ENCODE peak calls at places on chromosomes 6 and 20, in six cellular contexts. I is HCT116, H is H1, U is HepG2, J is SK-N-SH, E is GM12878. D is an unnamed sample.

GRCh38 chr6:70520575-70520974 is 46.2 kb upstream of the SDHAF4 start:
- DNase-seq in I (no peak), H (no peak), U (peak; percentile 3), J (peak; percentile 9), E (no peak), D (peak; percentile 6)

GRCh38 chr6:102571236-102571908 is 1177.9 kb downstream of the GRIK2 start:
- DNase-seq in I (no peak), H (no peak), U (no peak), J (no peak), E (no peak), D (no peak)

GRCh38 chr6:40962241-40962640 is 76.8 kb downstream of the UNC5CL start:
- DNase-seq in I (peak; percentile 77), H (no peak), U (peak; percentile 52), J (no peak), E (peak; percentile 36), D (no peak)

GRCh38 chr6:53922571-53922981 is 127.8 kb downstream of the LRRC1 start:
- DNase-seq in I (no peak), H (peak; percentile 7), U (peak; percentile 20), J (no peak), E (no peak), D (no peak)

GRCh38 chr20:23356203-23356602 is 5.6 kb downstream of the NXT1 start:
- DNase-seq in I (no peak), H (no peak), U (no peak), J (no peak), E (no peak), D (no peak)

GRCh38 chr6:127178746-127179145 is 60.3 kb downstream of the RSPO3 start:
- DNase-seq in I (no peak), H (no peak), U (no peak), J (no peak), E (no peak), D (no peak)

GRCh38 chr6:5208491-5208890 is 52.3 kb downstream of the LYRM4 start:
- DNase-seq in I (no peak), H (no peak), U (no peak), J (no peak), E (no peak), D (no peak)

GRCh38 chr20:24915892-24916291 is 33.2 kb upstream of the CST7 start:
- DNase-seq in I (no peak), H (no peak), U (no peak), J (no peak), E (no peak), D (no peak)

GRCh38 chr20:47679462-47679861 is 105.8 kb downstream of the SULF2 start:
- DNase-seq in I (no peak), H (no peak), U (no peak), J (no peak), E (no peak), D (no peak)

GRCh38 chr6:107185570-107185969 is 70.3 kb upstream of the BEND3 start:
- DNase-seq in I (no peak), H (no peak), U (peak; percentile 29), J (peak; percentile 41), E (no peak), D (no peak)

GRCh38 chr20:4173142-4173541 is 157.8 kb upstream of the RNF24 start:
- DNase-seq in I (no peak), H (no peak), U (no peak), J (no peak), E (no peak), D (no peak)

GRCh38 chr6:72422126-72422680 is 199.7 kb upstream of the KCNQ5 start:
- DNase-seq in I (no peak), H (no peak), U (no peak), J (no peak), E (no peak), D (no peak)

GRCh38 chr6:4346659-4347333 is 211.4 kb upstream of the ECI2 start:
- DNase-seq in I (no peak), H (no peak), U (no peak), J (no peak), E (no peak), D (no peak)

GRCh38 chr6:161109366-161109765 is 117.8 kb downstream of the MAP3K4 start:
- DNase-seq in I (no peak), H (no peak), U (no peak), J (no peak), E (no peak), D (no peak)

GRCh38 chr6:7747901-7748504 is 22.1 kb downstream of the BMP6 start:
- DNase-seq in I (no peak), H (no peak), U (no peak), J (no peak), E (no peak), D (no peak)

GRCh38 chr20:63007472-63007721 is 633 bp upstream of the BHLHE23 start:
- DNase-seq in I (no peak), H (no peak), U (no peak), J (no peak), E (no peak), D (no peak)
- TF ChIP-seq JUND in I (no peak), H (no peak), U (no peak), J (no peak), E (no peak), D (no peak)

DNA sequence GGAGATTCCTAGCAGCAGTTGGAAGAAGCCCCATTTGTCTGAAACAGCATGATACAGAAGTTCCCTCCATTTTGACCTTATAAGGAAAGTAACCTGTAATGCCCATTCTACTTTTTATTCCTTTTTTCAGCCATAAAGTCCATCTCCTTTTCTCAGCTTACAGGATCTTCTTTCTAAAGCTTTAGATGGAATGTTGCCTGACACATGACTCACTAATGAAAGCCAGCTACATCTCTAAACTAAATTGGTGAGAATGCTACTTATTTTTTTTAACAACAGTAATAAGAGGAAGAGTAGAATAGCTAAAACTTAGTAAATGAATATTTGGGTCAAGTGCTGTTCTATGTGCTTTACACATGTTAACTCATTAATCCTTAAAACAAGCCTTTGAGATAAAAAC is 234.1 kb downstream of the CDH26 start:
- DNase-seq in I (no peak), H (no peak), U (no peak), J (no peak), E (no peak), D (no peak)
- TF ChIP-seq JUND in I (no peak), H (no peak), U (no peak), J (no peak), E (no peak), D (no peak)

GRCh38 chr6:100998111-100998510 is 117.0 kb upstream of the ASCC3 start:
- DNase-seq in I (no peak), H (no peak), U (no peak), J (no peak), E (no peak), D (no peak)
- TF ChIP-seq JUND in I (no peak), H (no peak), U (no peak), J (no peak), E (no peak), D (no peak)

GRCh38 chr6:13538084-13538483 is 36.3 kb upstream of the SIRT5 start:
- DNase-seq in I (peak; percentile 26), H (no peak), U (peak; percentile 55), J (peak; percentile 69), E (no peak), D (peak; percentile 69)
- TF ChIP-seq JUND in I (no peak), H (no peak), U (no peak), J (no peak), E (no peak), D (no peak)

GRCh38 chr20:44151621-44152416 is 35.2 kb downstream of the JPH2 start:
- DNase-seq in I (peak; percentile 51), H (no peak), U (no peak), J (no peak), E (no peak), D (peak; percentile 46)
- TF ChIP-seq JUND in I (peak; percentile 75), H (no peak), U (no peak), J (no peak), E (no peak), D (no peak)

GRCh38 chr6:113315068-113315467 is 542.1 kb upstream of the MARCKS start:
- DNase-seq in I (no peak), H (no peak), U (no peak), J (no peak), E (no peak), D (no peak)

GRCh38 chr6:113318553-113318952 is 538.6 kb upstream of the MARCKS start:
- DNase-seq in I (no peak), H (no peak), U (no peak), J (no peak), E (no peak), D (no peak)

GRCh38 chr6:113320653-113321052 is 536.5 kb upstream of the MARCKS start:
- DNase-seq in I (no peak), H (no peak), U (no peak), J (no peak), E (no peak), D (no peak)

GRCh38 chr6:113315879-113316278 is 541.3 kb upstream of the MARCKS start:
- DNase-seq in I (no peak), H (no peak), U (no peak), J (no peak), E (no peak), D (no peak)

DNA sequence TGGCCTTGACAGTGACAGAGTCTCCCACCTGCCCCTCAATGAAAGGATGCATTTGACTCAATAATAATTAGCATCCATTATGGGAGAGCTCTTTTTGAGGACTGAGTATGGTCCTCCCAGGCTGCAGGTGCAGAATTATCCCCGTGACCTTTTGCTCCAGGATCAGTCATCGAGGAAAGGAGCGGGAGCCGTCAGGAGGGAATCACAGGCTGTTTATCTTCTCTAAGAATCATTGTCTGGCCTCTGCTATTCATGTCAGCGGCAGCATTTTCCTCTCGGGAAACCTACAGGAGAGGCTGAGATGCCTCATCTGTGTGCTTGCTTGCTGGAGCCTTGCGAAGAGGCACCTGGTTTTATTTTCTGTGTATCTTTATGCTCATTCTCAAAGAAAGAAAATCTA is 539.3 kb upstream of the MARCKS start:
- DNase-seq in I (no peak), H (no peak), U (no peak), J (no peak), E (no peak), D (no peak)
- TF ChIP-seq JUND in I (no peak), H (no peak), U (no peak), J (no peak), E (no peak), D (no peak)

GRCh38 chr6:135592276-135592675 is 94.7 kb upstream of the AHI1 start:
- DNase-seq in I (no peak), H (no peak), U (no peak), J (no peak), E (no peak), D (no peak)

GRCh38 chr6:135586388-135586787 is 88.8 kb upstream of the AHI1 start:
- DNase-seq in I (no peak), H (no peak), U (no peak), J (no peak), E (no peak), D (no peak)

GRCh38 chr6:135583256-135583758 is 85.8 kb upstream of the AHI1 start:
- DNase-seq in I (no peak), H (no peak), U (no peak), J (no peak), E (no peak), D (no peak)

GRCh38 chr6:135581211-135581610 is 83.7 kb upstream of the AHI1 start:
- DNase-seq in I (no peak), H (no peak), U (no peak), J (no peak), E (no peak), D (no peak)

GRCh38 chr6:135586844-135587243 is 89.3 kb upstream of the AHI1 start:
- DNase-seq in I (no peak), H (no peak), U (no peak), J (no peak), E (peak; percentile 21), D (no peak)
- TF ChIP-seq JUND in I (no peak), H (no peak), U (no peak), J (no peak), E (no peak), D (no peak)